ENCODE peak calls at places on chromosomes 7 and 10, in nine cellular contexts. F is endothelial cell of umbilical vein; M is activated CD4-positive, alpha-beta T cell treated with anti-CD3 and anti-CD28 coated beads, Interleukin-2, amount 50 U/mL, for 4 hours; U is heart left ventricle; C is iPS-NIHi11; Q is choroid plexus epithelial cell; W is AG08395; Z is globus pallidus; K is naive thymus-derived CD4-positive, alpha-beta T cell. S is an unnamed sample.

GRCh38 chr7:2016761-2017482 is 215.8 kb downstream of the MAD1L1 start:
- DNase-seq in F (no peak), M (no peak), U (no peak), C (no peak), Q (no peak), W (no peak), Z (no peak), K (no peak), S (no peak)

GRCh38 chr7:133482626-133483025 is 229.7 kb downstream of the EXOC4 start:
- DNase-seq in F (no peak), M (no peak), U (no peak), C (no peak), Q (no peak), W (no peak), Z (no peak), K (no peak), S (no peak)

GRCh38 chr7:142385528-142386340 is 127.9 kb upstream of the PRSS58 start:
- DNase-seq in F (peak; percentile 58), M (no peak), U (no peak), C (peak; percentile 57), Q (peak; percentile 87), W (peak; percentile 54), Z (peak; percentile 52), K (peak; percentile 39), S (peak; percentile 27)

GRCh38 chr7:69367785-69368184 is 230.5 kb upstream of the AUTS2 start:
- DNase-seq in F (no peak), M (no peak), U (no peak), C (no peak), Q (no peak), W (peak; percentile 20), Z (no peak), K (no peak), S (no peak)

GRCh38 chr10:74437822-74438221 is 286.8 kb downstream of the ADK start:
- DNase-seq in F (no peak), M (no peak), U (no peak), C (no peak), Q (peak; percentile 61), W (peak; percentile 53), Z (no peak), K (no peak), S (no peak)

GRCh38 chr7:1033546-1034145 is 10.7 kb upstream of the GPR146 start:
- DNase-seq in F (no peak), M (no peak), U (no peak), C (no peak), Q (no peak), W (no peak), Z (no peak), K (peak; percentile 69), S (no peak)

GRCh38 chr7:130242198-130243014 is 24.3 kb upstream of the CPA2 start:
- DNase-seq in F (peak; percentile 50), M (peak; percentile 52), U (peak; percentile 71), C (peak; percentile 73), Q (peak; percentile 65), W (peak; percentile 57), Z (peak; percentile 55), K (peak; percentile 47), S (peak; percentile 2)

GRCh38 chr7:13262929-13263530 is 575.6 kb downstream of the ARL4A start:
- DNase-seq in F (peak; percentile 70), M (no peak), U (no peak), C (peak; percentile 21), Q (peak; percentile 74), W (peak; percentile 20), Z (peak; percentile 36), K (peak; percentile 17), S (peak; percentile 1)

GRCh38 chr7:70712942-70713341 is 419.0 kb upstream of the GALNT17 start:
- DNase-seq in F (no peak), M (no peak), U (no peak), C (no peak), Q (no peak), W (no peak), Z (no peak), K (no peak), S (no peak)

S was measured in KG1.